ENCODE peak calls at places on chromosomes 4 and X, in seven cellular contexts. T is tibial nerve, B is HEK293T, V is cardiac muscle cell, Q is NCI-H1436, M is iris pigment epithelial cell, F is H9. E is an unnamed sample.

GRCh38 chrX:72045552-72046277 is 86.0 kb downstream of the RTL5 start:
- DNase-seq in T (no peak), B (peak; percentile 56), V (no peak), Q (peak; percentile 57), M (peak; percentile 43), F (peak; percentile 78), E (peak; percentile 72)

GRCh38 chr4:6134612-6135220 is 65.6 kb downstream of the JAKMIP1 start:
- DNase-seq in T (no peak), B (no peak), V (no peak), Q (no peak), M (peak; percentile 3), F (peak; percentile 51), E (no peak)

GRCh38 chr4:82957045-82957444 is 53.6 kb downstream of the LIN54 start:
- DNase-seq in T (no peak), B (no peak), V (no peak), Q (no peak), M (no peak), F (no peak), E (no peak)

GRCh38 chrX:18146954-18147353 is 73.7 kb downstream of the BEND2 start:
- DNase-seq in T (no peak), B (peak; percentile 30), V (peak; percentile 5), Q (no peak), M (peak; percentile 14), F (peak; percentile 29), E (no peak)

GRCh38 chrX:23765449-23765848 is 17.5 kb upstream of the SAT1 start:
- DNase-seq in T (no peak), B (no peak), V (no peak), Q (no peak), M (peak; percentile 13), F (no peak), E (no peak)

GRCh38 chrX:69362889-69363288 is 141.2 kb upstream of the NALF2 start:
- DNase-seq in T (peak; percentile 17), B (no peak), V (peak; percentile 63), Q (no peak), M (no peak), F (no peak), E (no peak)

GRCh38 chr4:101977096-101977495 is 186.6 kb downstream of the BANK1 start:
- DNase-seq in T (no peak), B (no peak), V (peak; percentile 98), Q (no peak), M (peak; percentile 99), F (no peak), E (no peak)

GRCh38 chr4:153929651-153930050 is 140.8 kb upstream of the SFRP2 start:
- DNase-seq in T (no peak), B (no peak), V (no peak), Q (no peak), M (no peak), F (no peak), E (peak; percentile 3)

GRCh38 chr4:100348472-100348871 is 158.2 kb upstream of the DDIT4L start:
- DNase-seq in T (no peak), B (no peak), V (peak; percentile 71), Q (no peak), M (peak; percentile 92), F (no peak), E (no peak)

GRCh38 chr4:179112441-179113170 is 1670.4 kb upstream of the AGA start:
- DNase-seq in T (no peak), B (no peak), V (no peak), Q (no peak), M (no peak), F (no peak), E (no peak)

GRCh38 chr4:184653650-184654049 is 4.1 kb downstream of the PRIMPOL start:
- DNase-seq in T (no peak), B (no peak), V (no peak), Q (no peak), M (peak; percentile 62), F (no peak), E (no peak)

GRCh38 chrX:65706041-65706828 is 38.8 kb downstream of the MSN start:
- DNase-seq in T (no peak), B (no peak), V (peak; percentile 75), Q (no peak), M (peak; percentile 55), F (no peak), E (no peak)

GRCh38 chr4:140372607-140373327 is 679 bp upstream of the SCOC start:
- DNase-seq in T (no peak), B (peak; percentile 42), V (peak; percentile 14), Q (no peak), M (peak; percentile 21), F (no peak), E (peak; percentile 56)